ENCODE peak calls at places on chromosomes 1 and 21, in seven cellular contexts. One of them, this sample, is unnamed.

GRCh38 chr1:219340796-219341195 is 167.1 kb downstream of the LYPLAL1 start:
- DNase-seq in stimulated activated CD4-positive, alpha-beta T cell treated with anti-CD3 and anti-CD28 coated beads, Interleukin-2, amount 100 ng/mL, for 48 hours: no peak
- DNase-seq in GM12865: no peak
- DNase-seq in left ventricle myocardium inferior: no peak
- DNase-seq in endothelial cell of umbilical vein: peak; percentile 26
- DNase-seq in T-cell: no peak
- DNase-seq in activated CD8-positive, alpha-beta T cell treated with anti-CD3 and anti-CD28 coated beads, Interleukin-2, amount 10 ng/mL, durations not matched to agents 7 days and 5 days: no peak
- DNase-seq in this sample: no peak

GRCh38 chr1:66876664-66877063 is 48.0 kb downstream of the DNAI4 start:
- DNase-seq in left ventricle myocardium inferior: no peak
- DNase-seq in activated CD8-positive, alpha-beta T cell treated with anti-CD3 and anti-CD28 coated beads, Interleukin-2, amount 10 ng/mL, durations not matched to agents 7 days and 5 days: no peak
- DNase-seq in endothelial cell of umbilical vein: no peak
- DNase-seq in T-cell: no peak
- DNase-seq in stimulated activated CD4-positive, alpha-beta T cell treated with anti-CD3 and anti-CD28 coated beads, Interleukin-2, amount 100 ng/mL, for 48 hours: no peak
- DNase-seq in GM12865: no peak
- DNase-seq in this sample: no peak

GRCh38 chr1:212973899-212974298 is 23.6 kb downstream of the VASH2 start:
- DNase-seq in stimulated activated CD4-positive, alpha-beta T cell treated with anti-CD3 and anti-CD28 coated beads, Interleukin-2, amount 100 ng/mL, for 48 hours: no peak
- DNase-seq in activated CD8-positive, alpha-beta T cell treated with anti-CD3 and anti-CD28 coated beads, Interleukin-2, amount 10 ng/mL, durations not matched to agents 7 days and 5 days: no peak
- DNase-seq in GM12865: no peak
- DNase-seq in left ventricle myocardium inferior: no peak
- DNase-seq in endothelial cell of umbilical vein: no peak
- DNase-seq in T-cell: no peak
- DNase-seq in this sample: no peak

GRCh38 chr1:94528271-94528670 is 13.3 kb downstream of the F3 start:
- DNase-seq in left ventricle myocardium inferior: no peak
- DNase-seq in T-cell: no peak
- DNase-seq in activated CD8-positive, alpha-beta T cell treated with anti-CD3 and anti-CD28 coated beads, Interleukin-2, amount 10 ng/mL, durations not matched to agents 7 days and 5 days: no peak
- DNase-seq in GM12865: no peak
- DNase-seq in endothelial cell of umbilical vein: no peak
- DNase-seq in stimulated activated CD4-positive, alpha-beta T cell treated with anti-CD3 and anti-CD28 coated beads, Interleukin-2, amount 100 ng/mL, for 48 hours: no peak
- DNase-seq in this sample: no peak

GRCh38 chr1:84001501-84001900 is 2.6 kb upstream of the TTLL7 start:
- DNase-seq in endothelial cell of umbilical vein: no peak
- DNase-seq in left ventricle myocardium inferior: no peak
- DNase-seq in T-cell: no peak
- DNase-seq in stimulated activated CD4-positive, alpha-beta T cell treated with anti-CD3 and anti-CD28 coated beads, Interleukin-2, amount 100 ng/mL, for 48 hours: no peak
- DNase-seq in GM12865: no peak
- DNase-seq in activated CD8-positive, alpha-beta T cell treated with anti-CD3 and anti-CD28 coated beads, Interleukin-2, amount 10 ng/mL, durations not matched to agents 7 days and 5 days: no peak
- DNase-seq in this sample: no peak

GRCh38 chr1:242017580-242018233 is 18.8 kb upstream of the MAP1LC3C start:
- DNase-seq in activated CD8-positive, alpha-beta T cell treated with anti-CD3 and anti-CD28 coated beads, Interleukin-2, amount 10 ng/mL, durations not matched to agents 7 days and 5 days: peak; percentile 52
- DNase-seq in left ventricle myocardium inferior: peak; percentile 38
- DNase-seq in T-cell: peak; percentile 3
- DNase-seq in endothelial cell of umbilical vein: peak; percentile 56
- DNase-seq in stimulated activated CD4-positive, alpha-beta T cell treated with anti-CD3 and anti-CD28 coated beads, Interleukin-2, amount 100 ng/mL, for 48 hours: peak; percentile 22
- DNase-seq in GM12865: peak; percentile 63
- DNase-seq in this sample: no peak

GRCh38 chr1:46019348-46019747 is 113.1 kb downstream of the PIK3R3 start:
- DNase-seq in GM12865: no peak
- DNase-seq in endothelial cell of umbilical vein: no peak
- DNase-seq in activated CD8-positive, alpha-beta T cell treated with anti-CD3 and anti-CD28 coated beads, Interleukin-2, amount 10 ng/mL, durations not matched to agents 7 days and 5 days: no peak
- DNase-seq in stimulated activated CD4-positive, alpha-beta T cell treated with anti-CD3 and anti-CD28 coated beads, Interleukin-2, amount 100 ng/mL, for 48 hours: no peak
- DNase-seq in left ventricle myocardium inferior: no peak
- DNase-seq in T-cell: no peak
- DNase-seq in this sample: no peak

GRCh38 chr1:162678439-162678838 is 46.2 kb downstream of the DDR2 start:
- DNase-seq in left ventricle myocardium inferior: no peak
- DNase-seq in activated CD8-positive, alpha-beta T cell treated with anti-CD3 and anti-CD28 coated beads, Interleukin-2, amount 10 ng/mL, durations not matched to agents 7 days and 5 days: no peak
- DNase-seq in endothelial cell of umbilical vein: peak; percentile 53
- DNase-seq in GM12865: no peak
- DNase-seq in stimulated activated CD4-positive, alpha-beta T cell treated with anti-CD3 and anti-CD28 coated beads, Interleukin-2, amount 100 ng/mL, for 48 hours: no peak
- DNase-seq in T-cell: no peak
- DNase-seq in this sample: no peak

GRCh38 chr1:229217716-229218115 is 53.2 kb upstream of the RAB4A start:
- DNase-seq in stimulated activated CD4-positive, alpha-beta T cell treated with anti-CD3 and anti-CD28 coated beads, Interleukin-2, amount 100 ng/mL, for 48 hours: no peak
- DNase-seq in left ventricle myocardium inferior: no peak
- DNase-seq in activated CD8-positive, alpha-beta T cell treated with anti-CD3 and anti-CD28 coated beads, Interleukin-2, amount 10 ng/mL, durations not matched to agents 7 days and 5 days: no peak
- DNase-seq in T-cell: no peak
- DNase-seq in endothelial cell of umbilical vein: no peak
- DNase-seq in GM12865: no peak
- DNase-seq in this sample: no peak

GRCh38 chr1:9529190-9529589 is 10.1 kb upstream of the SLC25A33 start:
- DNase-seq in GM12865: peak; percentile 41
- DNase-seq in activated CD8-positive, alpha-beta T cell treated with anti-CD3 and anti-CD28 coated beads, Interleukin-2, amount 10 ng/mL, durations not matched to agents 7 days and 5 days: no peak
- DNase-seq in T-cell: no peak
- DNase-seq in left ventricle myocardium inferior: no peak
- DNase-seq in stimulated activated CD4-positive, alpha-beta T cell treated with anti-CD3 and anti-CD28 coated beads, Interleukin-2, amount 100 ng/mL, for 48 hours: no peak
- DNase-seq in endothelial cell of umbilical vein: no peak
- DNase-seq in this sample: no peak

GRCh38 chr1:4696161-4696745 is 41.8 kb downstream of the AJAP1 start:
- DNase-seq in GM12865: no peak
- DNase-seq in left ventricle myocardium inferior: no peak
- DNase-seq in activated CD8-positive, alpha-beta T cell treated with anti-CD3 and anti-CD28 coated beads, Interleukin-2, amount 10 ng/mL, durations not matched to agents 7 days and 5 days: no peak
- DNase-seq in T-cell: no peak
- DNase-seq in stimulated activated CD4-positive, alpha-beta T cell treated with anti-CD3 and anti-CD28 coated beads, Interleukin-2, amount 100 ng/mL, for 48 hours: no peak
- DNase-seq in endothelial cell of umbilical vein: no peak
- DNase-seq in this sample: no peak

GRCh38 chr1:179082308-179083030 is 599 bp downstream of the TOR3A start:
- DNase-seq in stimulated activated CD4-positive, alpha-beta T cell treated with anti-CD3 and anti-CD28 coated beads, Interleukin-2, amount 100 ng/mL, for 48 hours: peak; percentile 24
- DNase-seq in endothelial cell of umbilical vein: peak; percentile 44
- DNase-seq in left ventricle myocardium inferior: peak; percentile 35
- DNase-seq in activated CD8-positive, alpha-beta T cell treated with anti-CD3 and anti-CD28 coated beads, Interleukin-2, amount 10 ng/mL, durations not matched to agents 7 days and 5 days: peak; percentile 45
- DNase-seq in GM12865: peak; percentile 59
- DNase-seq in T-cell: no peak
- DNase-seq in this sample: no peak

GRCh38 chr1:246776923-246777322 is 52.7 kb downstream of the SCCPDH start:
- DNase-seq in activated CD8-positive, alpha-beta T cell treated with anti-CD3 and anti-CD28 coated beads, Interleukin-2, amount 10 ng/mL, durations not matched to agents 7 days and 5 days: no peak
- DNase-seq in stimulated activated CD4-positive, alpha-beta T cell treated with anti-CD3 and anti-CD28 coated beads, Interleukin-2, amount 100 ng/mL, for 48 hours: no peak
- DNase-seq in T-cell: no peak
- DNase-seq in GM12865: no peak
- DNase-seq in endothelial cell of umbilical vein: no peak
- DNase-seq in left ventricle myocardium inferior: no peak
- DNase-seq in this sample: no peak

GRCh38 chr1:97377432-97378034 is 543.3 kb downstream of the DPYD start:
- DNase-seq in GM12865: no peak
- DNase-seq in endothelial cell of umbilical vein: no peak
- DNase-seq in stimulated activated CD4-positive, alpha-beta T cell treated with anti-CD3 and anti-CD28 coated beads, Interleukin-2, amount 100 ng/mL, for 48 hours: no peak
- DNase-seq in activated CD8-positive, alpha-beta T cell treated with anti-CD3 and anti-CD28 coated beads, Interleukin-2, amount 10 ng/mL, durations not matched to agents 7 days and 5 days: no peak
- DNase-seq in T-cell: no peak
- DNase-seq in left ventricle myocardium inferior: no peak
- DNase-seq in this sample: no peak

GRCh38 chr1:240739754-240740153 is 127.8 kb upstream of the GREM2 start:
- DNase-seq in T-cell: no peak
- DNase-seq in activated CD8-positive, alpha-beta T cell treated with anti-CD3 and anti-CD28 coated beads, Interleukin-2, amount 10 ng/mL, durations not matched to agents 7 days and 5 days: no peak
- DNase-seq in endothelial cell of umbilical vein: no peak
- DNase-seq in GM12865: no peak
- DNase-seq in stimulated activated CD4-positive, alpha-beta T cell treated with anti-CD3 and anti-CD28 coated beads, Interleukin-2, amount 100 ng/mL, for 48 hours: no peak
- DNase-seq in left ventricle myocardium inferior: no peak
- DNase-seq in this sample: no peak

GRCh38 chr21:35801388-35801787 is 258.9 kb downstream of the SETD4 start:
- DNase-seq in left ventricle myocardium inferior: no peak
- DNase-seq in endothelial cell of umbilical vein: no peak
- DNase-seq in T-cell: no peak
- DNase-seq in stimulated activated CD4-positive, alpha-beta T cell treated with anti-CD3 and anti-CD28 coated beads, Interleukin-2, amount 100 ng/mL, for 48 hours: no peak
- DNase-seq in activated CD8-positive, alpha-beta T cell treated with anti-CD3 and anti-CD28 coated beads, Interleukin-2, amount 10 ng/mL, durations not matched to agents 7 days and 5 days: no peak
- DNase-seq in GM12865: peak; percentile 2
- DNase-seq in this sample: no peak

GRCh38 chr1:190633488-190633887 is 155.8 kb upstream of the BRINP3 start:
- DNase-seq in GM12865: no peak
- DNase-seq in activated CD8-positive, alpha-beta T cell treated with anti-CD3 and anti-CD28 coated beads, Interleukin-2, amount 10 ng/mL, durations not matched to agents 7 days and 5 days: no peak
- DNase-seq in T-cell: no peak
- DNase-seq in left ventricle myocardium inferior: no peak
- DNase-seq in endothelial cell of umbilical vein: no peak
- DNase-seq in stimulated activated CD4-positive, alpha-beta T cell treated with anti-CD3 and anti-CD28 coated beads, Interleukin-2, amount 100 ng/mL, for 48 hours: no peak
- DNase-seq in this sample: no peak

GRCh38 chr1:119582801-119583200 is 65.3 kb downstream of the ZNF697 start:
- DNase-seq in left ventricle myocardium inferior: peak; percentile 29
- DNase-seq in GM12865: peak; percentile 45
- DNase-seq in activated CD8-positive, alpha-beta T cell treated with anti-CD3 and anti-CD28 coated beads, Interleukin-2, amount 10 ng/mL, durations not matched to agents 7 days and 5 days: peak; percentile 27
- DNase-seq in endothelial cell of umbilical vein: peak; percentile 62
- DNase-seq in T-cell: no peak
- DNase-seq in stimulated activated CD4-positive, alpha-beta T cell treated with anti-CD3 and anti-CD28 coated beads, Interleukin-2, amount 100 ng/mL, for 48 hours: no peak
- DNase-seq in this sample: peak; percentile 50

GRCh38 chr1:8987881-8988617 is 38.2 kb downstream of the SLC2A7 start:
- DNase-seq in GM12865: peak; percentile 54
- DNase-seq in stimulated activated CD4-positive, alpha-beta T cell treated with anti-CD3 and anti-CD28 coated beads, Interleukin-2, amount 100 ng/mL, for 48 hours: peak; percentile 74
- DNase-seq in activated CD8-positive, alpha-beta T cell treated with anti-CD3 and anti-CD28 coated beads, Interleukin-2, amount 10 ng/mL, durations not matched to agents 7 days and 5 days: peak; percentile 76
- DNase-seq in endothelial cell of umbilical vein: peak; percentile 64
- DNase-seq in T-cell: peak; percentile 49
- DNase-seq in left ventricle myocardium inferior: peak; percentile 54
- DNase-seq in this sample: no peak

GRCh38 chr1:117606608-117607261 is 887 bp downstream of the TENT5C start:
- DNase-seq in activated CD8-positive, alpha-beta T cell treated with anti-CD3 and anti-CD28 coated beads, Interleukin-2, amount 10 ng/mL, durations not matched to agents 7 days and 5 days: peak; percentile 72
- DNase-seq in stimulated activated CD4-positive, alpha-beta T cell treated with anti-CD3 and anti-CD28 coated beads, Interleukin-2, amount 100 ng/mL, for 48 hours: peak; percentile 30
- DNase-seq in endothelial cell of umbilical vein: no peak
- DNase-seq in T-cell: peak; percentile 58
- DNase-seq in left ventricle myocardium inferior: no peak
- DNase-seq in GM12865: peak; percentile 59
- DNase-seq in this sample: no peak

This sample was measured in iPS DF 6.9.